ENCODE peak calls at places on chromosome 7, in six cellular contexts. R is HFFc6, W is heart left ventricle, B is AG10803, A is AG04450, E is choroid plexus epithelial cell. O is an unnamed sample.

GRCh38 chr7:114789942-114790341 is 132.0 kb upstream of the MDFIC start:
- DNase-seq in R (peak; percentile 93), W (no peak), B (peak; percentile 90), A (peak; percentile 26), E (peak; percentile 92), O (no peak)

GRCh38 chr7:104267701-104268368 is 60.0 kb upstream of the ORC5 start:
- DNase-seq in R (peak; percentile 11), W (no peak), B (peak; percentile 17), A (no peak), E (peak; percentile 57), O (no peak)

GRCh38 chr7:121510858-121511482 is 114.9 kb upstream of the FAM3C start:
- DNase-seq in R (no peak), W (no peak), B (no peak), A (no peak), E (peak; percentile 41), O (no peak)

GRCh38 chr7:48299580-48300169 is 128.4 kb downstream of the ABCA13 start:
- DNase-seq in R (peak; percentile 66), W (no peak), B (peak; percentile 68), A (peak; percentile 49), E (peak; percentile 90), O (peak; percentile 75)

GRCh38 chr7:106657085-106657991 is 3.6 kb downstream of the CCDC71L start:
- DNase-seq in R (no peak), W (no peak), B (peak; percentile 61), A (no peak), E (peak; percentile 56), O (no peak)

GRCh38 chr7:44638611-44639557 is 32.5 kb downstream of the OGDH start:
- DNase-seq in R (peak; percentile 58), W (peak; percentile 72), B (peak; percentile 75), A (no peak), E (peak; percentile 68), O (no peak)

GRCh38 chr7:154927624-154928125 is 75.2 kb downstream of the PAXIP1 start:
- DNase-seq in R (peak; percentile 76), W (peak; percentile 78), B (peak; percentile 90), A (peak; percentile 76), E (peak; percentile 97), O (peak; percentile 61)

GRCh38 chr7:24912424-24912823 is 67.6 kb downstream of the OSBPL3 start:
- DNase-seq in R (no peak), W (no peak), B (no peak), A (no peak), E (no peak), O (no peak)

GRCh38 chr7:13017325-13017853 is 330.0 kb downstream of the ARL4A start:
- DNase-seq in R (peak; percentile 11), W (no peak), B (no peak), A (peak; percentile 44), E (peak; percentile 86), O (no peak)

GRCh38 chr7:1046722-1047679 is 2.7 kb downstream of the GPR146 start:
- DNase-seq in R (no peak), W (peak; percentile 12), B (no peak), A (no peak), E (no peak), O (no peak)

GRCh38 chr7:114852275-114852674 is 69.6 kb upstream of the MDFIC start:
- DNase-seq in R (no peak), W (no peak), B (no peak), A (no peak), E (no peak), O (no peak)

GRCh38 chr7:5429253-5429856 is 5.7 kb upstream of the TNRC18 start:
- DNase-seq in R (no peak), W (peak; percentile 65), B (peak; percentile 40), A (no peak), E (peak; percentile 80), O (peak; percentile 65)

GRCh38 chr7:55964802-55965470 is 551 bp downstream of the NIPSNAP2 start:
- DNase-seq in R (peak; percentile 25), W (peak; percentile 94), B (peak; percentile 66), A (no peak), E (peak; percentile 52), O (peak; percentile 77)

GRCh38 chr7:80078882-80079281 is 55.7 kb upstream of the GNAI1 start:
- DNase-seq in R (no peak), W (no peak), B (no peak), A (no peak), E (no peak), O (no peak)

GRCh38 chr7:31814187-31814586 is 127.2 kb downstream of the PPP1R17 start:
- DNase-seq in R (no peak), W (no peak), B (no peak), A (no peak), E (peak; percentile 16), O (no peak)

GRCh38 chr7:120991133-120991532 is 2.6 kb downstream of the CPED1 start:
- DNase-seq in R (no peak), W (no peak), B (no peak), A (no peak), E (no peak), O (no peak)

GRCh38 chr7:129919492-129919891 is 33.3 kb downstream of the UBE2H start:
- DNase-seq in R (no peak), W (no peak), B (no peak), A (no peak), E (no peak), O (no peak)

GRCh38 chr7:94683066-94683465 is 27.1 kb upstream of the SGCE start:
- DNase-seq in R (no peak), W (no peak), B (no peak), A (no peak), E (no peak), O (no peak)

GRCh38 chr7:44114586-44115310 is 8.6 kb downstream of the POLD2 start:
- DNase-seq in R (no peak), W (peak; percentile 87), B (no peak), A (no peak), E (no peak), O (no peak)

GRCh38 chr7:70698219-70698832 is 433.6 kb upstream of the GALNT17 start:
- DNase-seq in R (peak; percentile 25), W (no peak), B (peak; percentile 70), A (no peak), E (peak; percentile 84), O (peak; percentile 27)

GRCh38 chr7:101817930-101818698 is 688 bp downstream of the CUX1 start:
- DNase-seq in R (no peak), W (no peak), B (peak; percentile 33), A (no peak), E (peak; percentile 69), O (no peak)

GRCh38 chr7:132499065-132499464 is 77.2 kb downstream of the PLXNA4 start:
- DNase-seq in R (no peak), W (no peak), B (no peak), A (no peak), E (no peak), O (no peak)

GRCh38 chr7:152872061-152872744 is 112.7 kb downstream of the ACTR3B start:
- DNase-seq in R (no peak), W (no peak), B (no peak), A (no peak), E (no peak), O (no peak)

GRCh38 chr7:154968336-154969001 is 34.5 kb downstream of the PAXIP1 start:
- DNase-seq in R (no peak), W (no peak), B (no peak), A (no peak), E (no peak), O (no peak)

GRCh38 chr7:111756687-111757178 is 194.4 kb upstream of the IMMP2L start:
- DNase-seq in R (no peak), W (peak; percentile 73), B (peak; percentile 72), A (peak; percentile 18), E (peak; percentile 49), O (peak; percentile 46)

GRCh38 chr7:141354251-141354650 is 197.0 kb upstream of the AGK start:
- DNase-seq in R (peak; percentile 22), W (no peak), B (peak; percentile 52), A (no peak), E (peak; percentile 72), O (no peak)

GRCh38 chr7:107934991-107935770 is 44.2 kb downstream of the DLD start:
- DNase-seq in R (peak; percentile 62), W (no peak), B (peak; percentile 84), A (no peak), E (peak; percentile 66), O (no peak)

DNA sequence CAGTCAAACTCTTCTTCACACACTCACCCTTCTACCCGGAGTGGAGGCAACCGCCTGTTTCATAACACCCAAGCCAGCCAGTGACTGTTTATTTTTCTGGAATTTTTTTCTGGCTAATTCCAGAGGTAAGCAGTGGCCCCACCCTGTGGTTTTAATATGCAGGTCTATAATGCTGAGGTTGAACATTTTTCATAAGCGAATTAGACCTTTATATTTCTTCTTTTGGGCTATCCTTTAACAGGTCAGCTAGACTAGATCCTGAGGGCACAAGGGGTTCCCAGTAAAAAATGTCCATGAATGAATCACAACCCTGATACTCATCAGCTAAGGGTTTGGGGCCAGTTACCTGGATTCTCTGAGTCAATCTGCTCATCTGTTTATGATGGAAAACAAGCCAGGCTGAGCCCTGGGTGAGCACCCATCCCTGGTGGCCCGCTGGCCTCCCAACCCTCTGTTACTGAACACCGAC is 76.2 kb downstream of the GRB10 start:
- DNase-seq in R (no peak), W (no peak), B (peak; percentile 16), A (no peak), E (peak; percentile 28), O (no peak)
- TF ChIP-seq CTCF in R (no peak), W (no peak), B (no peak), A (no peak), E (no peak), O (no peak)

DNA sequence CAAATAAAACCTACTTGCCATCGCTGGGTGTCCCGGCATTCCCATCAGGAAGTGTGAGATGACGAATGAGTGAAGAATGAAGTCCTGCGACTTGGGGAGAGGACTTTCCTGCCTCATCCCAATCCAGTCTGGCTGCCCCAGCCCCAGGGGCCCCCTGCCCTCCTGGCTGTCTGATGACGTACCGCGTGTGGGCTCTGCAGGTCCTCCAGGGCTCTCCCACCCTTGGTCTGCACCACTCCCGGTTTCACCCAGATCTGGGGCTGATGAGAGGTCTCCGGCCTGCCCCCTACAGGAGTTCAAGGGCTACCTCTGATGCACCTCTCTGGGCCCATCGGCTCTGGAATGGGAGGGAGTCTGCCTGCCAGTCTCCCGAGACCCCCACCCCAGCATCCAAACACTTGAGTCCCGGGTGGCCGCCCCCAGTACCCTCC is 9.8 kb downstream of the ATP6V1F start:
- DNase-seq in R (no peak), W (no peak), B (no peak), A (no peak), E (no peak), O (no peak)
- TF ChIP-seq CTCF in R (peak; percentile 47), W (no peak), B (no peak), A (no peak), E (no peak), O (no peak)

GRCh38 chr7:28409716-28410627 is 2.3 kb upstream of the CREB5 start:
- DNase-seq in R (peak; percentile 30), W (peak; percentile 65), B (peak; percentile 38), A (no peak), E (peak; percentile 42), O (peak; percentile 63)
- TF ChIP-seq CTCF in R (no peak), W (no peak), B (no peak), A (peak; percentile 14), E (no peak), O (no peak)

DNA sequence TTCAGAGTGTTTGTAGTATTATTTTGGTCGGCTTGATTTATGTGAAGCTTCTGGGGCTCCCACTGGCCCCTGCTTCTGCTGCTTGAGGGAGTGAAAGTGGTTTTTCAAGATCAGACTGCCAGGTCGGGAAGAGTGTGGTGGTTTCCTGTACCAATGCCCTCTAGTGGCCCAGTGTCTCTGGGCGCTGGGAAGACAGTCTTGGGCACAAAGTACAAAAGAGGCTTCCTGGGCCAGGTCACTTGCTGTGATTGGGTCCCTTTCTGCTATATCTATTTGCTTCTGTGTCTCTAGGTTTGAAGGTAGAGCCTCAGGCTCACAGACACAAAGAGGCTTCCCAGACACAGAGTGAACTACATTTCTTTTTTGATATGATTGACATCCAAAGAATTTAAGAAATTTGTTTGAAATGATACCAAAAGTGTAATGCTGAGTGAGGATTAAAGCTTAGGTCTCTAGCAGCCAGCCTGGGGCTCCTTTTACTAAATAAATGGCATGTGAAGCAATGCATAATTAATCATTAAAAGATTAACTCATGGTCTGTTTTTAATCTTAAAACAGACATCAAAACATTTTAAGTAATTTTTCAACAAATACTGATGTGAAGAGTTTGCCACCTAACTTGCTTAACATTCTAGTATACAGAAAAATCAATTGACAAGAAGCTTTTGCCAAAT is 36.3 kb downstream of the ABCB1 start:
- DNase-seq in R (no peak), W (peak; percentile 19), B (no peak), A (no peak), E (peak; percentile 21), O (peak; percentile 19)
- TF ChIP-seq CTCF in R (peak; percentile 65), W (no peak), B (peak; percentile 50), A (peak; percentile 54), E (peak; percentile 53), O (no peak)